ENCODE peak calls at places on chromosomes 7 and 10, in five cellular contexts. Q, Y, H, Z and O are unnamed samples.

GRCh38 chr10:30534465-30535144 is 94.9 kb downstream of the LYZL2 start:
- DNase-seq in Q (peak; percentile 73), Y (peak; percentile 92), H (peak; percentile 47), Z (peak; percentile 46), O (no peak)

GRCh38 chr7:33558961-33559710 is 346.2 kb upstream of the BMPER start:
- DNase-seq in Q (no peak), Y (no peak), H (no peak), Z (no peak), O (no peak)

GRCh38 chr10:94308866-94309265 is 53.9 kb downstream of the NOC3L start:
- DNase-seq in Q (no peak), Y (no peak), H (no peak), Z (no peak), O (no peak)

GRCh38 chr7:75986147-75986781 is 8.1 kb downstream of the TMEM120A start:
- DNase-seq in Q (no peak), Y (no peak), H (no peak), Z (peak; percentile 30), O (no peak)

GRCh38 chr7:111650456-111650999 is 88.2 kb upstream of the IMMP2L start:
- DNase-seq in Q (peak; percentile 29), Y (no peak), H (no peak), Z (no peak), O (peak; percentile 48)

GRCh38 chr7:18457832-18458231 is 37.7 kb upstream of the HDAC9 start:
- DNase-seq in Q (no peak), Y (no peak), H (no peak), Z (no peak), O (no peak)

GRCh38 chr10:89207801-89208551 is 859 bp upstream of the CH25H start:
- DNase-seq in Q (peak; percentile 36), Y (peak; percentile 62), H (no peak), Z (peak; percentile 72), O (no peak)

GRCh38 chr10:114024876-114025609 is 18.6 kb upstream of the ADRB1 start:
- DNase-seq in Q (peak; percentile 17), Y (no peak), H (no peak), Z (no peak), O (no peak)

GRCh38 chr7:25951414-25952276 is 200.4 kb upstream of the NFE2L3 start:
- DNase-seq in Q (peak; percentile 39), Y (no peak), H (no peak), Z (no peak), O (no peak)

GRCh38 chr7:44289341-44290249 is 35.8 kb downstream of the CAMK2B start:
- DNase-seq in Q (no peak), Y (peak; percentile 58), H (no peak), Z (peak; percentile 49), O (no peak)

GRCh38 chr7:28939367-28939766 is 18.8 kb downstream of the TRIL start:
- DNase-seq in Q (no peak), Y (no peak), H (no peak), Z (no peak), O (no peak)

GRCh38 chr10:30490289-30491000 is 56.5 kb downstream of the MAP3K8 start:
- DNase-seq in Q (no peak), Y (no peak), H (no peak), Z (no peak), O (no peak)

GRCh38 chr10:111856631-111857030 is 326.9 kb downstream of the GPAM start:
- DNase-seq in Q (peak; percentile 33), Y (no peak), H (no peak), Z (no peak), O (no peak)

GRCh38 chr7:128876127-128876526 is 13.5 kb downstream of the ATP6V1F start:
- DNase-seq in Q (no peak), Y (no peak), H (no peak), Z (no peak), O (no peak)